ENCODE peak calls at places on chromosome 21, in eight cellular contexts. I is GM13977, L is lower lobe of right lung, U is IMR-90, P is heart left ventricle, T is cardiac fibroblast, D is mucosa of descending colon, G is tibial nerve. O is an unnamed sample.

GRCh38 chr21:33032434-33033047 is 6.8 kb downstream of the OLIG2 start:
- DNase-seq in I (peak), L (no peak), U (no peak), P (no peak), T (no peak), D (no peak), G (no peak), O (no peak)

GRCh38 chr21:45699966-45700365 is 56.4 kb downstream of the PCBP3 start:
- DNase-seq in I (no peak), L (no peak), U (no peak), P (no peak), T (no peak), D (no peak), G (no peak), O (no peak)

GRCh38 chr21:25639167-25639921 is at the start of gene JAM2:
- DNase-seq in I (peak), L (peak), U (peak), P (peak), T (no peak), D (peak), G (peak), O (peak)

GRCh38 chr21:46455575-46456385 is 2.9 kb upstream of the DIP2A start:
- DNase-seq in I (no peak), L (no peak), U (peak), P (peak), T (peak), D (no peak), G (no peak), O (no peak)

GRCh38 chr21:20999567-21000169 is 1.5 kb downstream of the NCAM2 start:
- DNase-seq in I (peak), L (no peak), U (peak), P (no peak), T (peak), D (no peak), G (peak), O (peak)

GRCh38 chr21:18430341-18430740 is 26.8 kb upstream of the TMPRSS15 start:
- DNase-seq in I (no peak), L (no peak), U (no peak), P (no peak), T (no peak), D (no peak), G (no peak), O (no peak)

GRCh38 chr21:28239345-28239744 is 753.3 kb downstream of the LTN1 start:
- DNase-seq in I (no peak), L (no peak), U (no peak), P (peak), T (peak), D (no peak), G (no peak), O (no peak)

GRCh38 chr21:18245493-18245967 is 897 bp downstream of the CHODL start:
- DNase-seq in I (no peak), L (no peak), U (no peak), P (peak), T (no peak), D (no peak), G (no peak), O (peak)

GRCh38 chr21:38376235-38376634 is 119.4 kb downstream of the KCNJ15 start:
- DNase-seq in I (no peak), L (peak), U (no peak), P (peak), T (no peak), D (no peak), G (no peak), O (no peak)

GRCh38 chr21:45593162-45594022 is 50.1 kb upstream of the PCBP3 start:
- DNase-seq in I (no peak), L (peak), U (no peak), P (no peak), T (no peak), D (peak), G (no peak), O (no peak)

GRCh38 chr21:29434081-29434480 is 135.4 kb downstream of the BACH1 start:
- DNase-seq in I (no peak), L (no peak), U (no peak), P (no peak), T (no peak), D (no peak), G (no peak), O (no peak)

GRCh38 chr21:31892686-31893085 is 19.9 kb downstream of the HUNK start:
- DNase-seq in I (no peak), L (no peak), U (no peak), P (no peak), T (no peak), D (no peak), G (no peak), O (no peak)

GRCh38 chr21:27108228-27108627 is 141.3 kb upstream of the ADAMTS5 start:
- DNase-seq in I (no peak), L (no peak), U (peak), P (no peak), T (no peak), D (no peak), G (no peak), O (no peak)

GRCh38 chr21:36964832-36965719 is 1.4 kb downstream of the HLCS start:
- DNase-seq in I (no peak), L (no peak), U (no peak), P (no peak), T (no peak), D (no peak), G (no peak), O (no peak)

GRCh38 chr21:45695086-45695485 is 51.6 kb downstream of the PCBP3 start:
- DNase-seq in I (no peak), L (no peak), U (no peak), P (no peak), T (no peak), D (no peak), G (no peak), O (no peak)

GRCh38 chr21:27646691-27647090 is 679.8 kb upstream of the ADAMTS5 start:
- DNase-seq in I (no peak), L (no peak), U (no peak), P (no peak), T (peak), D (no peak), G (no peak), O (no peak)

GRCh38 chr21:38306407-38306806 is 49.6 kb downstream of the KCNJ15 start:
- DNase-seq in I (no peak), L (no peak), U (peak), P (no peak), T (peak), D (no peak), G (no peak), O (no peak)

GRCh38 chr21:45562401-45562800 is 20.2 kb upstream of the SLC19A1 start:
- DNase-seq in I (no peak), L (no peak), U (peak), P (no peak), T (peak), D (no peak), G (no peak), O (no peak)

GRCh38 chr21:33026878-33027400 is 1.2 kb downstream of the OLIG2 start:
- DNase-seq in I (peak), L (no peak), U (peak), P (no peak), T (peak), D (no peak), G (no peak), O (no peak)

GRCh38 chr21:29231781-29232548 is 66.8 kb upstream of the BACH1 start:
- DNase-seq in I (no peak), L (no peak), U (no peak), P (no peak), T (no peak), D (no peak), G (no peak), O (no peak)

GRCh38 chr21:32947736-32948135 is 78.0 kb upstream of the OLIG2 start:
- DNase-seq in I (no peak), L (no peak), U (no peak), P (no peak), T (no peak), D (no peak), G (no peak), O (no peak)

GRCh38 chr21:25501996-25502665 is 105.2 kb downstream of the MRPL39 start:
- DNase-seq in I (no peak), L (no peak), U (no peak), P (no peak), T (no peak), D (no peak), G (no peak), O (no peak)

GRCh38 chr21:17536381-17536780 is 23.5 kb downstream of the CXADR start:
- DNase-seq in I (no peak), L (no peak), U (no peak), P (no peak), T (no peak), D (no peak), G (no peak), O (no peak)

GRCh38 chr21:25709684-25710265 is 24.9 kb downstream of the ATP5PF start:
- DNase-seq in I (no peak), L (no peak), U (no peak), P (no peak), T (no peak), D (no peak), G (no peak), O (no peak)

GRCh38 chr21:42093991-42094417 is 22.9 kb downstream of the UMODL1 start:
- DNase-seq in I (no peak), L (no peak), U (peak), P (no peak), T (peak), D (no peak), G (no peak), O (no peak)

GRCh38 chr21:45763074-45763473 is 119.5 kb downstream of the PCBP3 start:
- DNase-seq in I (no peak), L (no peak), U (no peak), P (no peak), T (no peak), D (no peak), G (no peak), O (no peak)

GRCh38 chr21:31282095-31282709 is 61.9 kb downstream of the TIAM1 start:
- DNase-seq in I (no peak), L (no peak), U (peak), P (peak), T (peak), D (no peak), G (peak), O (no peak)

GRCh38 chr21:14243877-14244276 is 27.9 kb downstream of the RBM11 start:
- DNase-seq in I (no peak), L (no peak), U (no peak), P (no peak), T (no peak), D (no peak), G (no peak), O (no peak)

GRCh38 chr21:8998946-8999681 is 1522.3 kb upstream of the TPTE start:
- DNase-seq in I (no peak), L (no peak), U (no peak), P (no peak), T (no peak), D (no peak), G (no peak), O (no peak)

GRCh38 chr21:14403681-14404318 is 20.9 kb upstream of the HSPA13 start:
- DNase-seq in I (peak), L (no peak), U (peak), P (no peak), T (peak), D (no peak), G (no peak), O (no peak)

GRCh38 chr21:25371831-25372434 is 235.3 kb downstream of the MRPL39 start:
- DNase-seq in I (no peak), L (no peak), U (no peak), P (no peak), T (no peak), D (no peak), G (no peak), O (no peak)

GRCh38 chr21:29130234-29130993 is at the start of gene MAP3K7CL:
- DNase-seq in I (no peak), L (no peak), U (peak), P (peak), T (peak), D (no peak), G (peak), O (no peak)

GRCh38 chr21:37467082-37467481 is 100.5 kb downstream of the DYRK1A start:
- DNase-seq in I (no peak), L (no peak), U (no peak), P (no peak), T (no peak), D (no peak), G (no peak), O (no peak)

GRCh38 chr21:45592208-45592619 is 50.0 kb upstream of the SLC19A1 start:
- DNase-seq in I (peak), L (peak), U (no peak), P (no peak), T (no peak), D (no peak), G (no peak), O (no peak)

GRCh38 chr21:38140192-38140905 is 116.4 kb upstream of the KCNJ15 start:
- DNase-seq in I (no peak), L (peak), U (peak), P (peak), T (peak), D (no peak), G (peak), O (no peak)

GRCh38 chr21:46425061-46425460 is 33.6 kb upstream of the DIP2A start:
- DNase-seq in I (no peak), L (peak), U (no peak), P (no peak), T (no peak), D (no peak), G (no peak), O (no peak)

GRCh38 chr21:36693144-36694040 is 5.5 kb upstream of the SIM2 start:
- DNase-seq in I (peak), L (no peak), U (no peak), P (no peak), T (no peak), D (no peak), G (no peak), O (peak)

DNA sequence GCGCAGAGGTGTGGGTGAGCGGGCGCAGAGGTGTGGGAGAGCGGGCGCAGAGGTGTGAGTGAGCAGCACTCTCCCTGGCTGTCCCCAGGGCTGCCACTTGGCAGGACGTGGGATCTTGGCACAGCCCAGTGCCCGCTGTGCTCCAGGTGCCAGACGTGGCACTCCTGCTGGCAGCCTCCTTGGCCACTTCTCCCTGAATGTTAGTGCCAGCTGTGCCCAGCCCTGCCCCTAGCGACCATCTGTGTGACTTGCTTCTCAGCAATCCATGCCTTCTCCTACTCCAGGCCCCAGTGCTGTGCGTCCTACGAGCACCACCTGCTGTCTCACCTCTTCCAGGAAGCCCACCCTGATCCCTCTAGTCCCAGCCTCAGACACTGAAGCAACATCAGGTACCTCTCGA is 30.5 kb downstream of the KRTAP10-1 start:
- DNase-seq in I (no peak), L (peak), U (no peak), P (peak), T (no peak), D (peak), G (no peak), O (no peak)
- TF ChIP-seq CTCF in I (peak), L (peak), U (no peak), P (peak), T (no peak), D (peak), G (no peak), O (no peak)

DNA sequence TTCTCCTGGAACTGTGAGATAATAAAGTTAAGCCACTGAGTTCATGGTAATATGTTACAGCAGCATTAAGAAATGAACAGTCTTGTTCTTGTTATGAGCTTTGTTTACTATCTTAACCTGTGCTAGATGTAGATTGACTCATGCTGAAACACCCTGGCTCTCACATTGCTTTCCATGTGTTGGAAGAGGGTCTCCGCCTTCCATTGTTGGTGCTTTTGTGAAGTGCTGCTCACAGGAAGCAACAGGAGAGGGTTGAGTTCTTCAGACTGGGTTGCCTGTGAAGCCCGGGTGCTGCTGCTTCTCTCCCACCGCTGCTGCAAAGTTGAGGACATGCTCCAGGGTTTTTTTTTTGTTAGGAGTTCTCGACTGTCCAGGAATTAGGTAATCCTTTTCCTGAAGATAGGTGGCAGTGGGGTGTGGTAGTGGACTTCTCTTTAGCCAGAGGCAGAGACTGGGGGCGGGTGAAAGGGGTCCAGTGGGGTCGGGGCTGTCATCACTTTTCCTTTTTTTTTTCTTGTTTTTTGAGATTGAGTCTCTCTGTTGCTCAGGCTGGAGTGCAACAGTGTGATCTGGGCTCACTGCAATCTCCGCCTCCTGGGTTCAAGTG is 28.7 kb upstream of the HMGN1 start:
- DNase-seq in I (no peak), L (no peak), U (no peak), P (no peak), T (peak), D (no peak), G (no peak), O (no peak)
- TF ChIP-seq CTCF in I (no peak), L (no peak), U (no peak), P (no peak), T (peak), D (no peak), G (no peak), O (no peak)

GRCh38 chr21:34076835-34077234 is 3.5 kb downstream of the MRPS6 start:
- DNase-seq in I (no peak), L (no peak), U (no peak), P (no peak), T (no peak), D (no peak), G (no peak), O (no peak)
- TF ChIP-seq CTCF in I (no peak), L (no peak), U (no peak), P (no peak), T (no peak), D (no peak), G (no peak), O (no peak)

GRCh38 chr21:43366656-43367055 is 60.3 kb downstream of the SIK1 start:
- DNase-seq in I (no peak), L (no peak), U (no peak), P (no peak), T (no peak), D (no peak), G (no peak), O (no peak)
- TF ChIP-seq CTCF in I (no peak), L (no peak), U (no peak), P (no peak), T (no peak), D (no peak), G (no peak), O (no peak)

GRCh38 chr21:16072176-16072575 is 342.4 kb downstream of the USP25 start:
- DNase-seq in I (no peak), L (no peak), U (no peak), P (no peak), T (no peak), D (no peak), G (no peak), O (no peak)

GRCh38 chr21:16071761-16072160 is 342.0 kb downstream of the USP25 start:
- DNase-seq in I (no peak), L (no peak), U (no peak), P (no peak), T (no peak), D (no peak), G (no peak), O (no peak)

GRCh38 chr21:16069713-16070112 is 339.9 kb downstream of the USP25 start:
- DNase-seq in I (no peak), L (no peak), U (peak), P (no peak), T (no peak), D (no peak), G (no peak), O (no peak)

GRCh38 chr21:16071082-16071481 is 341.3 kb downstream of the USP25 start:
- DNase-seq in I (no peak), L (no peak), U (no peak), P (peak), T (no peak), D (no peak), G (no peak), O (no peak)

DNA sequence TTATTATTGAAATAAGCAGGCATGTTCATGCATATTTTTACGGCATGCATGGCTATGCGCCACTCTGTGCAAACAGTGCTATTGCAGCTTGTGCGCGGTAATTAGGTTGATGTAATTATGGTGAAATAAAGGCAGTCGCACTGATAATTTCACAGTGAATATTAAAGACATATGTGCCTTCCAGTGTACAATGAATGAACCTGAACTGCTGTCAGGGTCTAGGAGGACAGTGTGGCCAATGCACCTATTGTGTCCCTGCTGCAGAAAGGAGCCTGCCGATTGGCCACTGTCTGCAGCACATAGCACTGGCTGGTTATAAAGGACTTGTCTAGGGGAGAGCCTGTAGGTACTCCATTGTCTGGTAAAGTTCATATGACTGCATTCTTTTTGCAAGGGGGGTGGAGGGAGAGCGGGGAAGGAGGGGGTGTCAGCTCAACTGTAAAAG is 340.4 kb downstream of the USP25 start:
- DNase-seq in I (no peak), L (no peak), U (no peak), P (no peak), T (no peak), D (no peak), G (no peak), O (no peak)
- TF ChIP-seq CTCF in I (no peak), L (no peak), U (no peak), P (no peak), T (no peak), D (no peak), G (no peak), O (no peak)

DNA sequence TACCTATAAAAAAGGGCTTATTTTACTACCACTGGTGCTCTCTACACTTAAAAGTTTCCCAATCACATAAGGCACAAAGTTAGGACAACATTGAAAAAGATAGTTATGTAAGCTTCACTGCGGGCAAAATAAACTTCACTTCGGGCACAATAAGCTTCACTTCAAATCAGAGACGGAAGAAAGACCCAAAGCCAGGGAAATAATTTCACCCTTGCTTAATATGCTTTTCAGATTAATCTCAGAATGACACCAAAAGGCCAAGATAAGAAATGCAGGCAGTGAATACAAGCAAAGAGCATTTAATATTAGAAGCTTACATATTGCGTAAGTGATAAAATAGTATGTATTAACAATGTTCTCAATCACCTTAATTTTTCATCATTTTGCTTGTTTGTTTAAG is 444.2 kb downstream of the SETD4 start:
- DNase-seq in I (no peak), L (no peak), U (peak), P (no peak), T (peak), D (no peak), G (peak), O (no peak)
- TF ChIP-seq CTCF in I (peak), L (peak), U (peak), P (peak), T (peak), D (no peak), G (peak), O (peak)

O was measured in neural crest cell.